ENCODE peak calls at places on chromosome 17, in nine cellular contexts. V is substantia nigra; P is HEK293T; B is iPS-NIHi11; Z is ACHN; Q is activated T-cell treated with anti-CD3 and anti-CD28 coated beads, Interleukin-2, amount 50 U/mL, for 48 hours; L is LHCN-M2; J is activated naive CD4-positive, alpha-beta T cell treated with Interleukin-2 at 50 U/mL for 16 hours; Y is NCI-H345. I is an unnamed sample.

GRCh38 chr17:19299214-19299747 is 62.1 kb downstream of the EPN2 start:
- DNase-seq in J (no peak), Q (no peak), P (no peak), Y (no peak), Z (no peak), V (no peak), L (no peak), B (no peak), I (no peak)

GRCh38 chr17:74810699-74811485 is 34.7 kb upstream of the NAT9 start:
- DNase-seq in B (no peak), Q (no peak), L (no peak), Y (no peak), J (no peak), P (no peak), Z (peak; percentile 29), V (no peak), I (no peak)

GRCh38 chr17:77474292-77474988 is 333.7 kb downstream of the SEC14L1 start:
- DNase-seq in P (no peak), V (no peak), J (no peak), B (no peak), L (no peak), Z (no peak), Y (no peak), Q (no peak), I (no peak)

GRCh38 chr17:46976626-46977270 is 2.3 kb downstream of the RPRML start:
- DNase-seq in L (peak; percentile 25), Z (no peak), Y (no peak), P (peak; percentile 50), V (no peak), B (no peak), J (no peak), Q (no peak), I (no peak)

GRCh38 chr17:36687736-36688135 is 86.4 kb downstream of the MRM1 start:
- DNase-seq in Y (no peak), Q (no peak), P (no peak), V (no peak), L (no peak), Z (no peak), B (peak; percentile 55), J (no peak), I (no peak)

GRCh38 chr17:39171933-39172332 is 6.0 kb upstream of the ARL5C start:
- DNase-seq in Y (no peak), Z (no peak), L (no peak), P (no peak), Q (no peak), V (no peak), B (no peak), J (no peak), I (no peak)

GRCh38 chr17:77064608-77065007 is 76.2 kb upstream of the SEC14L1 start:
- DNase-seq in J (no peak), L (no peak), Y (no peak), V (no peak), Q (no peak), P (no peak), Z (no peak), B (no peak), I (no peak)

GRCh38 chr17:77501101-77501566 is 360.4 kb downstream of the SEC14L1 start:
- DNase-seq in B (peak; percentile 64), V (no peak), Q (peak; percentile 66), Y (no peak), Z (peak; percentile 35), J (peak; percentile 30), P (peak; percentile 64), L (no peak), I (no peak)

GRCh38 chr17:42526031-42526444 is 10.0 kb upstream of the NAGLU start:
- DNase-seq in J (no peak), Y (no peak), B (no peak), V (no peak), L (no peak), P (no peak), Z (no peak), Q (no peak), I (no peak)

GRCh38 chr17:29048440-29049360 is 5.8 kb downstream of the PIPOX start:
- DNase-seq in Z (no peak), P (no peak), L (peak; percentile 94), J (no peak), Q (no peak), B (no peak), V (no peak), Y (no peak), I (no peak)

GRCh38 chr17:14289162-14289561 is 11.7 kb upstream of the HS3ST3B1 start:
- DNase-seq in Q (no peak), V (no peak), Z (no peak), B (no peak), Y (no peak), L (no peak), J (no peak), P (no peak), I (no peak)

GRCh38 chr17:80846932-80847331 is 144.7 kb upstream of the CHMP6 start:
- DNase-seq in L (no peak), B (no peak), Q (no peak), J (no peak), V (no peak), P (no peak), Z (no peak), Y (no peak), I (no peak)

GRCh38 chr17:27593232-27593856 is 37.6 kb upstream of the LGALS9 start:
- DNase-seq in Y (no peak), V (no peak), P (no peak), B (no peak), Q (no peak), Z (no peak), J (no peak), L (no peak), I (no peak)

GRCh38 chr17:21034350-21035235 is 8.2 kb downstream of the USP22 start:
- DNase-seq in V (no peak), Z (no peak), Y (no peak), J (peak; percentile 19), L (peak; percentile 21), Q (peak; percentile 33), P (no peak), B (no peak), I (no peak)

GRCh38 chr17:67942810-67943209 is 53.5 kb downstream of the C17orf58 start:
- DNase-seq in L (no peak), Z (peak; percentile 33), P (peak; percentile 30), Y (no peak), J (no peak), Q (no peak), B (no peak), V (no peak), I (no peak)

GRCh38 chr17:77527394-77527793 is 386.6 kb downstream of the SEC14L1 start:
- DNase-seq in Z (no peak), P (no peak), V (no peak), B (no peak), J (no peak), Q (no peak), L (no peak), Y (no peak), I (no peak)

GRCh38 chr17:15920758-15921239 is 24.1 kb upstream of the ADORA2B start:
- DNase-seq in B (no peak), Z (peak; percentile 14), Y (peak; percentile 12), L (peak; percentile 86), Q (no peak), V (no peak), P (peak; percentile 35), J (no peak), I (peak; percentile 82)

GRCh38 chr17:35046245-35046644 is 17.3 kb downstream of the RFFL start:
- DNase-seq in L (no peak), Y (no peak), J (no peak), B (no peak), Q (no peak), Z (no peak), P (no peak), V (no peak), I (no peak)

GRCh38 chr17:43917348-43918025 is 10.2 kb upstream of the MPP2 start:
- DNase-seq in Z (no peak), Q (peak; percentile 74), V (peak; percentile 27), Y (no peak), P (no peak), J (peak; percentile 55), L (no peak), B (peak; percentile 66), I (no peak)

GRCh38 chr17:37148171-37148570 is 199.4 kb downstream of the AATF start:
- DNase-seq in B (no peak), L (no peak), V (no peak), Z (no peak), P (no peak), Y (no peak), J (no peak), Q (no peak), I (no peak)

GRCh38 chr17:40363480-40363838 is 1.1 kb downstream of the GJD3 start:
- DNase-seq in Y (no peak), L (no peak), Z (no peak), J (no peak), P (no peak), B (no peak), V (no peak), Q (no peak), I (no peak)

GRCh38 chr17:64741038-64741641 is 79.0 kb upstream of the SMURF2 start:
- DNase-seq in Z (no peak), P (no peak), Q (no peak), Y (no peak), L (peak; percentile 54), J (no peak), V (no peak), B (no peak), I (no peak)